ENCODE peak calls at places on chromosome 17, in nine cellular contexts. F is kidney glomerular epithelial cell; Y is hepatic stellate cell; K is HuH-7; L is Kasumi-1; T is sciatic nerve; M is amygdala; X is ecto neural progenitor cell; W is activated CD4-positive, CD25-positive, alpha-beta regulatory T cell. R is an unnamed sample.
A peak's percentile ranks its signal among the peaks of the same experiment; 100 is the strongest.

GRCh38 chr17:72613411-72614292 is 478.8 kb downstream of the SLC39A11 start:
- DNase-seq in W (no peak), Y (no peak), M (no peak), F (peak; percentile 51), X (no peak), L (peak; percentile 14), K (no peak), T (no peak), R (no peak)

GRCh38 chr17:51391992-51392654 is 131.8 kb downstream of the UTP18 start:
- DNase-seq in Y (no peak), K (no peak), T (no peak), W (no peak), X (no peak), L (no peak), M (no peak), F (peak; percentile 40), R (no peak)

GRCh38 chr17:48500435-48501426 is 30.1 kb downstream of the HOXB1 start:
- DNase-seq in Y (no peak), X (no peak), L (no peak), M (no peak), F (no peak), T (no peak), W (no peak), K (no peak), R (no peak)

GRCh38 chr17:44331249-44331760 is 6.7 kb upstream of the SLC25A39 start:
- DNase-seq in Y (peak; percentile 67), L (peak; percentile 48), K (peak; percentile 71), F (peak; percentile 59), M (no peak), W (peak; percentile 45), T (no peak), X (peak; percentile 81), R (peak; percentile 59)

GRCh38 chr17:71287246-71287828 is 833.5 kb upstream of the SOX9 start:
- DNase-seq in Y (no peak), M (no peak), K (peak; percentile 11), F (no peak), T (no peak), X (no peak), W (no peak), L (no peak), R (no peak)

GRCh38 chr17:46770818-46771600 is 47.5 kb downstream of the WNT3 start:
- DNase-seq in L (peak; percentile 54), W (no peak), X (peak; percentile 92), F (no peak), T (peak; percentile 60), Y (peak; percentile 72), K (peak; percentile 74), M (no peak), R (no peak)

GRCh38 chr17:27338536-27338985 is 44.6 kb downstream of the WSB1 start:
- DNase-seq in W (no peak), M (no peak), X (no peak), Y (no peak), T (no peak), L (no peak), K (no peak), F (no peak), R (no peak)

GRCh38 chr17:18143044-18143936 is 34.7 kb downstream of the MYO15A start:
- DNase-seq in Y (no peak), M (no peak), F (no peak), W (no peak), L (peak; percentile 0), X (no peak), K (peak; percentile 74), T (no peak), R (no peak)

GRCh38 chr17:44935116-44935515 is 12.5 kb downstream of the KIF18B start:
- DNase-seq in K (no peak), W (no peak), F (no peak), M (no peak), X (no peak), L (no peak), T (no peak), Y (no peak), R (no peak)

GRCh38 chr17:35577826-35578194 is 561 bp downstream of the PEX12 start:
- DNase-seq in T (no peak), W (no peak), L (no peak), Y (no peak), K (no peak), F (no peak), M (no peak), X (no peak), R (no peak)

GRCh38 chr17:488993-489757 is 136.6 kb upstream of the RPH3AL start:
- DNase-seq in T (no peak), K (peak; percentile 25), W (no peak), M (no peak), F (no peak), X (peak; percentile 66), Y (no peak), L (no peak), R (peak; percentile 34)

GRCh38 chr17:69898606-69899005 is 176.4 kb upstream of the KCNJ16 start:
- DNase-seq in Y (no peak), K (no peak), F (no peak), T (no peak), L (no peak), W (no peak), X (no peak), M (no peak), R (no peak)

GRCh38 chr17:42514867-42515266 is 21.2 kb upstream of the NAGLU start:
- DNase-seq in K (no peak), X (no peak), T (no peak), Y (no peak), M (no peak), L (no peak), F (no peak), W (no peak), R (no peak)

GRCh38 chr17:50920041-50920410 is 53.9 kb upstream of the TOB1 start:
- DNase-seq in Y (no peak), W (no peak), M (no peak), X (no peak), T (no peak), F (no peak), L (no peak), K (no peak), R (no peak)

GRCh38 chr17:2542056-2542455 is 30.4 kb upstream of the METTL16 start:
- DNase-seq in M (no peak), L (no peak), X (no peak), Y (no peak), W (no peak), T (no peak), F (no peak), K (no peak), R (no peak)

GRCh38 chr17:38893113-38893512 is 23.3 kb downstream of the LASP1 start:
- DNase-seq in T (no peak), W (no peak), M (no peak), Y (no peak), F (no peak), X (no peak), K (no peak), L (no peak), R (no peak)

GRCh38 chr17:56595831-56596740 is 2.6 kb downstream of the NOG start:
- DNase-seq in M (no peak), X (peak; percentile 86), Y (no peak), F (no peak), T (no peak), W (no peak), L (peak; percentile 58), K (no peak), R (no peak)

GRCh38 chr17:45986056-45986455 is 13.0 kb upstream of the STH start:
- DNase-seq in F (no peak), Y (no peak), K (no peak), L (no peak), X (no peak), M (no peak), T (no peak), W (no peak), R (no peak)

GRCh38 chr17:32976131-32976530 is 15.5 kb upstream of the SPACA3 start:
- DNase-seq in X (no peak), K (no peak), Y (no peak), T (no peak), F (no peak), M (no peak), W (no peak), L (no peak), R (no peak)

GRCh38 chr17:79593636-79594035 is 17.2 kb downstream of the RBFOX3 start:
- DNase-seq in K (no peak), L (no peak), F (no peak), W (no peak), M (no peak), T (no peak), X (no peak), Y (no peak), R (no peak)

GRCh38 chr17:7885357-7886226 is 3.0 kb upstream of the CHD3 start:
- DNase-seq in L (peak; percentile 3), K (peak; percentile 60), F (no peak), T (peak; percentile 76), W (peak; percentile 42), X (peak; percentile 83), M (no peak), Y (peak; percentile 57), R (peak; percentile 27)

GRCh38 chr17:3843935-3844516 is 2.0 kb downstream of the NCBP3 start:
- DNase-seq in K (peak; percentile 78), M (no peak), F (peak; percentile 11), X (peak; percentile 60), W (peak; percentile 14), T (no peak), L (peak; percentile 42), Y (peak; percentile 51), R (peak; percentile 17)

GRCh38 chr17:79478051-79478461 is 132.8 kb downstream of the RBFOX3 start:
- DNase-seq in F (no peak), X (no peak), L (no peak), K (no peak), M (no peak), W (no peak), T (no peak), Y (no peak), R (no peak)

R was measured in effector memory CD4-positive, alpha-beta T cell.